ENCODE peak calls at places on chromosomes 11 and 22, in seven cellular contexts. X, Z, Y, E, S, K and F are unnamed samples. For H3K9me2 and H3K36me3, the result is how much of the 10 kb centered on the place peaks cover.

GRCh38 chr11:15145635-15146034 is 30.9 kb downstream of the INSC start:
- DNase-seq in X (peak), Z (no peak), Y (no peak), E (no peak), S (no peak), K (no peak), F (no peak)

GRCh38 chr22:40322061-40322460 is 24.2 kb upstream of the ADSL start:
- DNase-seq in X (no peak), Z (no peak), Y (no peak), E (no peak), S (no peak), K (no peak), F (no peak)

GRCh38 chr11:75667831-75668507 is 869 bp downstream of the MAP6 start:
- DNase-seq in X (peak), Z (no peak), Y (peak), E (no peak), S (peak), K (no peak), F (no peak)

GRCh38 chr11:109309153-109309552 is 112.8 kb upstream of the C11orf87 start:
- DNase-seq in X (peak), Z (no peak), Y (peak), E (no peak), S (no peak), K (no peak), F (no peak)

GRCh38 chr11:6488831-6489230 is 7.5 kb downstream of the TIMM10B start:
- DNase-seq in X (no peak), Z (no peak), Y (no peak), E (no peak), S (no peak), K (no peak), F (no peak)

GRCh38 chr22:26489447-26490036 is 5.9 kb downstream of the SRRD start:
- DNase-seq in X (no peak), Z (no peak), Y (no peak), E (no peak), S (no peak), K (no peak), F (no peak)

GRCh38 chr11:1762537-1763302 is 1.0 kb downstream of the CTSD start:
- DNase-seq in X (peak), Z (peak), Y (no peak), E (no peak), S (no peak), K (peak), F (no peak)

GRCh38 chr11:24457985-24458384 is 38.9 kb upstream of the LUZP2 start:
- DNase-seq in X (peak), Z (no peak), Y (no peak), E (no peak), S (no peak), K (no peak), F (no peak)

GRCh38 chr22:24466831-24467249 is 28.3 kb upstream of the UPB1 start:
- DNase-seq in X (peak), Z (peak), Y (no peak), E (peak), S (no peak), K (peak), F (no peak)

GRCh38 chr11:22432331-22433065 is 94.3 kb downstream of the SLC17A6 start:
- DNase-seq in X (no peak), Z (no peak), Y (peak), E (no peak), S (peak), K (no peak), F (no peak)

GRCh38 chr11:36594316-36594989 is at the start of gene IFTAP:
- DNase-seq in X (peak), Z (peak), Y (peak), E (peak), S (peak), K (peak), F (no peak)

GRCh38 chr11:59208956-59209355 is 3.8 kb downstream of the MPEG1 start:
- DNase-seq in X (no peak), Z (no peak), Y (no peak), E (no peak), S (no peak), K (no peak), F (no peak)

GRCh38 chr22:33875316-33875715 is 45.0 kb downstream of the LARGE1 start:
- DNase-seq in X (no peak), Z (no peak), Y (no peak), E (no peak), S (no peak), K (no peak), F (no peak)

GRCh38 chr11:7473702-7474101 is 11.6 kb upstream of the OLFML1 start:
- DNase-seq in X (no peak), Z (no peak), Y (no peak), E (no peak), S (no peak), K (no peak), F (peak)

GRCh38 chr11:117037279-117037951 is 60.8 kb downstream of the SIK3 start:
- DNase-seq in X (no peak), Z (no peak), Y (no peak), E (no peak), S (no peak), K (no peak), F (peak)

GRCh38 chr11:134034496-134035381 is 34.1 kb upstream of the JAM3 start:
- DNase-seq in X (peak), Z (no peak), Y (no peak), E (no peak), S (no peak), K (no peak), F (no peak)

GRCh38 chr11:131408011-131408640 is 37.7 kb downstream of the NTM start:
- DNase-seq in X (peak), Z (no peak), Y (peak), E (peak), S (peak), K (peak), F (peak)
- TF ChIP-seq CTCF in X (peak), Z (no peak), Y (no peak), E (peak), S (peak), K (peak), F (peak)

DNA sequence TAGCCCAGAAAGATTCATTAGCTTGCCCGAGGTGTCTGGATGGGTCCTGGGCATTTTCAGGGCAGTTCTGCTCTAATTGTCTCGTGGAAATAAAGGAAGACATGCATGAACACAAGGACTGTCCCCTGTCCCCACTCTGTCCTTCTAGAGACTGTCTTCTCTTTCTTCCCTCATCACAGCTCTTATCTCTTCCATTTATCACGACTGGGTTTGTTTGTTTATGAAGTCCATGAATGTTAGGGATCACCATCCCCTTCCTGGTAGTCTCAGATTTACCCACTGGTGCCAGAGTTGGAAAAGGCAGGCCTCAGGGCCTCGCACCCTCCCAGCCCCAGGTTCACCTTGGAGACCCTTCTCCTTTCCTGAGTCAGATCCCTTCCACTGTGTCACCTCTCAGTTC is 134.8 kb downstream of the PARVA start:
- DNase-seq in X (no peak), Z (no peak), Y (peak), E (no peak), S (no peak), K (no peak), F (no peak)
- H3K9me2 ChIP-seq in X (under half), Z (under half), Y (under half), E (under half), S (under half), K (under half), F (under half)

GRCh38 chr11:67300756-67301312 is 2.5 kb upstream of the SSH3 start:
- DNase-seq in X (no peak), Z (no peak), Y (no peak), E (no peak), S (no peak), K (no peak), F (no peak)
- H3K36me3 ChIP-seq in X (under half), Z (under half), Y (under half), E (under half), S (under half), K (under half), F (half or more)

DNA sequence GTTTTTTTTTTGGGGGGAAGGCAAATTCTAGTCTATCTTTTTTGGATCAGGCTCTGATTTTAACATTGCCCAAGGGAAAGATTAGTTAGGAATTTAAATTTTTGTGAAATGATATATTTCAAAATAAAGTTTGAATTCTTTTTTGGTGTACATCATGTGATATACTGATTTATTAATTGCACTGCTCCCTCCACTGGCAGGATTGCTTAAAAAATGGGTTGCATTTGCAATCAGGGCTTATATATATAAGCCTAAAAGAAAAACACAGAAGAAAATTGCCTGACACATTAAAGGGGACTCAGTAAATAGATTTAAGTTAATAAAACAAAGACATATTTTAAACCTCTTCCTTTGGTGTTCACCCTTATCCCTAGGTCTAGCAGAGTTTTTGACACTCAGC is 1.2 kb downstream of the DYNC2H1 start:
- DNase-seq in X (peak), Z (no peak), Y (no peak), E (no peak), S (no peak), K (no peak), F (no peak)
- TF ChIP-seq CTCF in X (peak), Z (no peak), Y (peak), E (peak), S (no peak), K (peak), F (peak)

GRCh38 chr11:34857463-34857862 is 58.7 kb downstream of the APIP start:
- DNase-seq in X (no peak), Z (no peak), Y (no peak), E (no peak), S (no peak), K (no peak), F (no peak)
- H3K9me2 ChIP-seq in X (under half), Z (under half), Y (under half), E (under half), S (under half), K (under half), F (under half)

GRCh38 chr22:38865201-38866023 is 6.6 kb downstream of the CBX6 start:
- DNase-seq in X (no peak), Z (no peak), Y (no peak), E (no peak), S (no peak), K (no peak), F (no peak)
- H3K36me3 ChIP-seq in X (under half), Z (under half), Y (under half), E (under half), S (under half), K (under half), F (half or more)

GRCh38 chr11:66686100-66686785 is 8.6 kb upstream of the RBM4B start:
- DNase-seq in X (no peak), Z (no peak), Y (no peak), E (no peak), S (no peak), K (no peak), F (no peak)
- TF ChIP-seq CTCF in X (no peak), Z (no peak), Y (no peak), E (no peak), S (no peak), K (no peak), F (no peak)

GRCh38 chr11:65055538-65055937 is 2.8 kb downstream of the NAALADL1 start:
- DNase-seq in X (no peak), Z (no peak), Y (no peak), E (peak), S (no peak), K (no peak), F (no peak)

GRCh38 chr11:65056999-65057398 is 1.4 kb downstream of the NAALADL1 start:
- DNase-seq in X (no peak), Z (no peak), Y (no peak), E (no peak), S (no peak), K (no peak), F (no peak)

GRCh38 chr11:65058012-65058411 is 341 bp downstream of the NAALADL1 start:
- DNase-seq in X (no peak), Z (no peak), Y (no peak), E (no peak), S (no peak), K (no peak), F (no peak)

GRCh38 chr11:65058419-65059054 is at the start of gene NAALADL1:
- DNase-seq in X (no peak), Z (no peak), Y (no peak), E (no peak), S (no peak), K (no peak), F (no peak)

DNA sequence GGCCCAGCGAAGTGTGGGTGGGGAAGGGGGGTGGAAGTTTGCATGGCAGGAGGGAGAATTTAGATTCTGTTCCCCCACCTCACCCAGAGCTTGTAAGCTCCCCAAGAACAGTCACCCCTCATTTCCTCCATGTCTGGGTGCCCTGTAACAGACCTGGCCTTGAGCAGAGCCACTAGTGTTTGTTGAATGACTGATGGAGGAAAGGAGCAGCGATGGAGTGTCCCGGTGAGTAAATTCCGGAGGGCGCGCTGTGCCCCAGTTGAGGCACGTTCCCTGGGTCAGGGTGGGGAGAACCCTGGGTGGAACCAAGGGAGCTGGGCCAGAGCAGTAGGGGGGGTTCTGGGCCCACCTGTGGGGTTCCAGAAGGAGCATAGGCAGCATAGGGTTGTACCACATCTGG is 827 bp downstream of the NAALADL1 start:
- DNase-seq in X (no peak), Z (no peak), Y (no peak), E (no peak), S (no peak), K (no peak), F (no peak)
- H3K9me2 ChIP-seq in X (under half), Z (under half), Y (under half), E (under half), S (under half), K (under half), F (under half)

GRCh38 chr22:43976861-43977795 is 21.9 kb downstream of the SAMM50 start:
- DNase-seq in X (no peak), Z (no peak), Y (no peak), E (no peak), S (no peak), K (no peak), F (no peak)
- H3K36me3 ChIP-seq in X (under half), Z (under half), Y (half or more), E (under half), S (under half), K (under half), F (half or more)

GRCh38 chr11:74090701-74091100 is 80.1 kb downstream of the C2CD3 start:
- DNase-seq in X (peak), Z (no peak), Y (no peak), E (no peak), S (no peak), K (no peak), F (peak)
- TF ChIP-seq CTCF in X (peak), Z (peak), Y (no peak), E (no peak), S (peak), K (peak), F (peak)